ENCODE peak calls at places on chromosome 3, in eight cellular contexts. Q, H, F, I, A, E, M and O are unnamed samples.

GRCh38 chr3:188916934-188917391 is 254.8 kb upstream of the TPRG1 start:
- DNase-seq in I (no peak), F (no peak), E (no peak), A (no peak), Q (no peak), H (no peak), M (no peak), O (no peak)

GRCh38 chr3:139934557-139935070 is 371 bp upstream of the CLSTN2 start:
- DNase-seq in H (peak), F (no peak), M (peak), I (no peak), A (no peak), Q (peak), E (no peak), O (no peak)

GRCh38 chr3:186466391-186466974 is 77.7 kb downstream of the CRYGS start:
- DNase-seq in H (no peak), M (no peak), Q (no peak), A (no peak), I (no peak), F (no peak), E (no peak), O (no peak)

GRCh38 chr3:90054306-90054705 is 946.9 kb downstream of the EPHA3 start:
- DNase-seq in F (no peak), H (no peak), A (no peak), M (no peak), Q (no peak), I (no peak), E (no peak), O (no peak)

GRCh38 chr3:133295199-133295901 is 104.5 kb upstream of the BFSP2 start:
- DNase-seq in I (no peak), F (peak), H (no peak), A (no peak), M (no peak), E (no peak), Q (no peak), O (no peak)

GRCh38 chr3:188583476-188584161 is 429.7 kb downstream of the LPP start:
- DNase-seq in Q (no peak), H (no peak), A (peak), M (no peak), E (no peak), F (no peak), I (no peak), O (no peak)

GRCh38 chr3:162704991-162705390 is 1208.4 kb downstream of the OTOL1 start:
- DNase-seq in H (no peak), Q (no peak), F (no peak), M (no peak), A (no peak), I (no peak), E (no peak), O (no peak)

GRCh38 chr3:167813169-167814123 is 77.9 kb downstream of the SERPINI1 start:
- DNase-seq in Q (no peak), M (no peak), I (no peak), E (no peak), H (no peak), F (no peak), A (no peak), O (no peak)

GRCh38 chr3:12279591-12280326 is 9.1 kb upstream of the PPARG start:
- DNase-seq in I (no peak), F (no peak), H (no peak), M (no peak), E (no peak), Q (no peak), A (no peak), O (no peak)

GRCh38 chr3:83224101-83224868 is 1462.8 kb upstream of the GBE1 start:
- DNase-seq in F (peak), H (no peak), E (no peak), A (no peak), M (no peak), Q (no peak), I (no peak), O (no peak)

GRCh38 chr3:20511863-20512262 is 325.9 kb upstream of the SGO1 start:
- DNase-seq in E (no peak), H (no peak), M (peak), Q (peak), I (no peak), F (peak), A (no peak), O (no peak)

GRCh38 chr3:71512000-71512399 is 71.5 kb downstream of the FOXP1 start:
- DNase-seq in F (no peak), H (no peak), A (no peak), I (no peak), E (no peak), M (no peak), Q (no peak), O (peak)

GRCh38 chr3:71062920-71063767 is 520.4 kb downstream of the FOXP1 start:
- DNase-seq in F (no peak), E (no peak), A (no peak), H (no peak), Q (no peak), I (no peak), M (no peak), O (no peak)